ENCODE peak calls at places on chromosomes 2 and 18, in six cellular contexts. F, G, P, C, L and Q are unnamed samples.
A peak's percentile ranks its signal among the peaks of the same experiment; 100 is the strongest.

GRCh38 chr2:43031471-43032224 is 194.8 kb downstream of the ZFP36L2 start:
- DNase-seq in L (no peak), G (no peak), F (no peak), P (no peak), C (no peak), Q (no peak)

GRCh38 chr2:175742367-175742766 is 259.7 kb downstream of the LNPK start:
- DNase-seq in L (peak; percentile 77), C (no peak), G (no peak), P (no peak), F (peak; percentile 28), Q (no peak)

GRCh38 chr2:102187191-102188150 is 648 bp downstream of the IL1RL2 start:
- DNase-seq in F (peak; percentile 40), C (peak; percentile 59), L (peak; percentile 50), G (peak; percentile 81), P (peak; percentile 83), Q (no peak)

GRCh38 chr18:78721986-78722385 is 257.6 kb upstream of the SALL3 start:
- DNase-seq in G (no peak), L (no peak), F (no peak), C (no peak), P (no peak), Q (no peak)

GRCh38 chr18:43485565-43485964 is 208.3 kb upstream of the SYT4 start:
- DNase-seq in F (no peak), C (no peak), G (no peak), L (no peak), P (no peak), Q (no peak)

GRCh38 chr2:129877795-129878775 is 101.4 kb upstream of the RAB6C start:
- DNase-seq in P (peak; percentile 70), G (peak; percentile 64), L (peak; percentile 45), F (peak; percentile 49), C (peak; percentile 13), Q (no peak)

GRCh38 chr2:7373156-7373555 is 455.9 kb downstream of the RNF144A start:
- DNase-seq in G (no peak), L (no peak), P (no peak), F (no peak), C (no peak), Q (no peak)

GRCh38 chr2:133561045-133561852 is 7.0 kb downstream of the NCKAP5 start:
- DNase-seq in L (peak; percentile 65), P (no peak), C (peak; percentile 76), F (peak; percentile 95), G (no peak), Q (no peak)

GRCh38 chr2:19559596-19560240 is 201.3 kb upstream of the OSR1 start:
- DNase-seq in L (no peak), G (no peak), F (no peak), C (no peak), P (no peak), Q (no peak)

DNA sequence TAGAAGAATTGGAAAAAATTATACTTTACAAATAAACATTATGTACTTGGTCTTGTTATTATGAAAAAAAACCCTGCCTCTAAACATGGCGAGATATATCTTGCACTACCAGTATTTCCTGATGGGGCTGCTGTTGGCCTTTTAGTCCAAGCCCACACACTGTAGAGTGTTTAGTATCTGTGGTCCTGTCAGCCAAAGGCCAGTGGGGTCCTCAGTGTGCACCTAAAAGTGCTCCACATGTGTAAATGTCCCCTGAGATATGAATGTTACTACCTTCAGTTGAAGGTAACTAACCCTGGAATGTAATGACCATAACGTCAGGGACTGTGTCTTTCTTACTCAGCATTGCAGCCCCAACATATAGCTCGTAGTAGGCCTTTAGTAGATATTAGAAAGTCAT is 71.1 kb upstream of the HK2 start:
- DNase-seq in P (no peak), G (no peak), L (no peak), C (no peak), F (no peak), Q (no peak)
- TF ChIP-seq CTCF in P (no peak), G (peak; percentile 4), L (peak; percentile 9), C (peak; percentile 16), F (no peak), Q (no peak)

GRCh38 chr2:31387850-31388249 is 26.7 kb downstream of the XDH start:
- DNase-seq in F (no peak), L (no peak), C (no peak), G (no peak), P (no peak), Q (no peak)
- TF ChIP-seq CTCF in F (no peak), L (no peak), C (no peak), G (no peak), P (no peak), Q (no peak)

DNA sequence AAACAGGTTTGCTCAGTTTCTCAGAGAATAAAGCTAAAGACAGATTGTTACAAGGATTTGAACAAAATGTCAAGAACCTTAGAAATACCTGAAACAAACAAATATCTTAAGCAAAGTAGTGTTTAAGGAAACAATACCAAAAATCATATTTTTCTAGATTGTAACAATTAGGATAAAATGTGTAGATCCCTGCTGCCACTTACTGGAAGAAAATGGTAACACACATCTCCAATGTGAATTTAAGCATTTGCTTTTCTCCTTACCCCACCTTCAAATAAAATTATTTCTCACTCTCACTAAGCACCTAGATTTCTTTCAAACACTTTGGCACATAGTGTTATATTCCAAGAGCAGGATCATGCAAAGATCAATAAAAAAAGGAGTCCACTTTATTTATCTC is 34.9 kb downstream of the SUCLG1 start:
- DNase-seq in L (no peak), G (no peak), F (peak; percentile 44), P (no peak), C (peak; percentile 14), Q (no peak)
- TF ChIP-seq CTCF in L (peak; percentile 36), G (peak; percentile 30), F (peak; percentile 56), P (peak; percentile 44), C (peak; percentile 56), Q (peak; percentile 61)

DNA sequence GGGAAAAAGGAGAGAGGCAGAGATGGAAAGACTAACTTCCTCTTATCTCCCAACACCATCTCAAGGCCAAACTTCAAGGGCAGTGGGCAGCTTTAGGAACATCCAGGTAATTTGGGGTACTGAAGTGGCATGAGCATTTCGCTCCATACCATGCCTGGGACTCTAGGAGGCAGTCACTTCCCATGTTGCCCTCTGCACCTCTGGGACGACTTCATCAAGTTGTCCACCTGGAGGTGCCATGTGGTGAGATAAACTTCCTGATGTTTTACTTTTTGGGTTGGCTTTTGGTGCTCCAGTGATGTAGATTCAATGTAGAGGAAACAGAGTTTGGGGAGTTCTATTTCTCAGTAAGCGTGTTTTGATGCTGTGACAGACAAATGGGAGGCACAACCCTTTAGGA is 56.3 kb upstream of the UPP2 start:
- DNase-seq in F (no peak), P (no peak), L (no peak), G (no peak), C (no peak), Q (no peak)
- TF ChIP-seq CTCF in F (no peak), P (no peak), L (peak; percentile 9), G (no peak), C (no peak), Q (no peak)

GRCh38 chr2:237027712-237028029 is 58.0 kb upstream of the COPS8 start:
- DNase-seq in G (no peak), C (no peak), P (no peak), F (no peak), L (no peak), Q (no peak)

GRCh38 chr2:237030382-237030781 is 55.3 kb upstream of the COPS8 start:
- DNase-seq in F (no peak), G (no peak), L (no peak), P (no peak), C (no peak), Q (no peak)

GRCh38 chr2:237035781-237036352 is 49.8 kb upstream of the COPS8 start:
- DNase-seq in C (no peak), G (no peak), F (no peak), L (no peak), P (no peak), Q (no peak)

GRCh38 chr2:237039301-237039906 is 46.3 kb upstream of the COPS8 start:
- DNase-seq in P (no peak), F (no peak), G (no peak), C (no peak), L (no peak), Q (no peak)

DNA sequence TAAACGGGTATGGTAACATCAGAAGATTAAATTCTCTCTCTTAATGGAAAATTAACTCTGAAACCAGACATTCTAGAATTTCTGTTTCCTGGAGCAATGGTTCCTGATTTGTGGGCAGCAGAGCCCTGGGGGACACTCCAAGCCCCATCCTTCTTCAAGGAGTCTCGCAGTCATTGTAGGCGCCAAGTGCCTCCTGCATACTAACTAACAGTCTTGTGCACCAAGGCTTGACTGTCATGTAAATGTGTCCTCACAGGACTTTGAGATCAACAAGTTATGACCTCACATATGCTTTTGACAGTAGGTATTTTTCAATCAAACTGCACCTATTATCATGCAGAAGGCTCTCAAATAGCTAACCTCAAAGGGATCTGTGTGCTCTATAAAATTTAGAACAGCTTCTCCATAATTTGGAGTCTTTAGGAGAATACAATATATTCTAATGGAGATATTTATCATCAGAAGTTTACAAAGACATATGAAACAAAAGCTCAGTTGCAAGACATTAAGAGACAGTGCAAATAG is 52.1 kb upstream of the COPS8 start:
- DNase-seq in F (no peak), G (no peak), C (no peak), P (no peak), L (no peak), Q (no peak)
- TF ChIP-seq CTCF in F (no peak), G (no peak), C (no peak), P (no peak), L (no peak), Q (no peak)

GRCh38 chr18:3455090-3455640 is 5.2 kb downstream of the TGIF1 start:
- DNase-seq in L (no peak), F (peak; percentile 47), G (no peak), C (no peak), P (no peak), Q (no peak)
- TF ChIP-seq CTCF in L (no peak), F (no peak), G (no peak), C (no peak), P (no peak), Q (peak; percentile 55)

DNA sequence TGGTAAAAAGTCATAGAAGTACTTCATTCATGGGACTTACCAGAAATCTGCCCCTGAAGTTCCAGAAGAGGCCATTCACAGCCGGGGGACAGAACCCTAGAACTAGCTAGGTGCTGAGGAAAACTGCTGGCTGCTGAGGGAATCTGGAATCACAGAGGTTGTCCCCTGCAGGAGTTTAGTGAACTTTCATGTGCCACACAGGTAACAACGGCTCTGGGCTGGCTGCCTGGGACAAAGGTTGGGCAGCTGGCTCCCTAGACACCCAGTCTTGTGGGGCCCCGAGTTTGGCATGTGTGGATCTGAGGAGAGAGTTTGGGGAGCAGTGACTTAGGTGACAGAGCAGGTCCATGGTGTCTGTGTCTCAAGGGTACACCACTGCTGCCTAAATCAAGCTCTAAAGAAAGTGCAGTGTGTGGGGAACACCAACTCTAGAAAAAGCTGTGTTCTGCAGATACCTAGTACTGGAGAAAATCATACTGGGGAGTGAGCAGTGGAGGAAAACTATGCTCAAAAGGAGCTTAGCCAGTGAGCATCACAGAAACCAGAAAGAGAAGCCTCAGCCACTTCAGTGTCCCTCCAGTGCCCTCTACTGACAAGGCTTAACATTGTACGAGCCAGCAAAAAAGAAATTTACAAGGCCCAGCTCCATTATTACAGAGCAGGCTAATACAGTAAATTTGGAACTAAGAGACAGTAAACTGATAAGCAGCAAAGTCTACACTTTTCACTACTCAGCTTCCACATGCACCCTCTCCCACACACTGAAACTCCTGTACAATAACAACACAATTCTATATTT is 15.2 kb downstream of the GALNT3 start:
- DNase-seq in F (peak; percentile 22), C (no peak), G (no peak), L (no peak), P (no peak), Q (no peak)
- TF ChIP-seq CTCF in F (peak; percentile 36), C (peak; percentile 24), G (no peak), L (peak; percentile 43), P (peak; percentile 26), Q (no peak)